ENCODE peak calls at places on chromosomes 2 and 18, in four cellular contexts. R is activated CD4-positive, CD25-positive, alpha-beta regulatory T cell treated with anti-CD3 and anti-CD28 coated beads, Interleukin-2, amount 50 U/mL, for 72 hours; I is HTR-8/SVneo; N is NCI-H774. A is an unnamed sample.

GRCh38 chr2:60960706-60961105 is 56.8 kb upstream of the PEX13 start:
- DNase-seq in R (no peak), I (no peak), N (no peak), A (no peak)

GRCh38 chr18:3283908-3284307 is 22.0 kb downstream of the MYL12B start:
- DNase-seq in R (no peak), I (no peak), N (no peak), A (no peak)

GRCh38 chr2:19900536-19901200 is 1.1 kb downstream of the TTC32 start:
- DNase-seq in R (no peak), I (no peak), N (peak), A (no peak)

GRCh38 chr2:145033438-145033837 is 513.5 kb upstream of the ZEB2 start:
- DNase-seq in R (no peak), I (no peak), N (no peak), A (no peak)

GRCh38 chr2:152462591-152463178 is 127.7 kb downstream of the FMNL2 start:
- DNase-seq in R (no peak), I (no peak), N (no peak), A (no peak)

GRCh38 chr18:32138332-32138731 is 46.7 kb downstream of the RNF138 start:
- DNase-seq in R (no peak), I (no peak), N (no peak), A (no peak)

GRCh38 chr2:84792856-84793522 is 87.9 kb downstream of the TRABD2A start:
- DNase-seq in R (no peak), I (no peak), N (no peak), A (no peak)

GRCh38 chr2:200455958-200456421 is 53.9 kb downstream of the KCTD18 start:
- DNase-seq in R (no peak), I (no peak), N (no peak), A (peak)

GRCh38 chr18:5137261-5137660 is 59.8 kb downstream of the AKAIN1 start:
- DNase-seq in R (no peak), I (no peak), N (no peak), A (no peak)

A was measured in GM06990.